ENCODE peak calls at places on chromosome 9, in eight cellular contexts. F is GM23248; Z is effector memory CD4-positive, alpha-beta T cell; T is right atrium auricular region; M is Right ventricle myocardium superior; K is GM10248; C is ELR; B is Jurkat, Clone E6-1. Q is an unnamed sample.

GRCh38 chr9:5756633-5757032 is 76.3 kb downstream of the ERMP1 start:
- DNase-seq in F (no peak), Z (no peak), T (no peak), M (no peak), K (no peak), C (no peak), B (no peak), Q (no peak)

GRCh38 chr9:10062629-10063395 is 550.0 kb downstream of the PTPRD start:
- DNase-seq in F (peak), Z (no peak), T (no peak), M (no peak), K (no peak), C (no peak), B (no peak), Q (no peak)

GRCh38 chr9:16315720-16316119 is 554.8 kb downstream of the BNC2 start:
- DNase-seq in F (no peak), Z (no peak), T (peak), M (no peak), K (no peak), C (no peak), B (no peak), Q (no peak)

GRCh38 chr9:99105152-99106043 is 485 bp downstream of the TGFBR1 start:
- DNase-seq in F (peak), Z (peak), T (peak), M (peak), K (peak), C (peak), B (no peak), Q (peak)

GRCh38 chr9:88949961-88950340 is 41.3 kb upstream of the S1PR3 start:
- DNase-seq in F (peak), Z (no peak), T (no peak), M (no peak), K (no peak), C (peak), B (no peak), Q (no peak)

GRCh38 chr9:124000161-124000783 is 11.3 kb upstream of the LHX2 start:
- DNase-seq in F (no peak), Z (no peak), T (no peak), M (no peak), K (no peak), C (no peak), B (no peak), Q (no peak)

GRCh38 chr9:6902423-6902822 is 144.7 kb downstream of the KDM4C start:
- DNase-seq in F (peak), Z (no peak), T (no peak), M (no peak), K (no peak), C (peak), B (no peak), Q (no peak)

GRCh38 chr9:111348821-111349271 is 18.8 kb upstream of the OR2K2 start:
- DNase-seq in F (no peak), Z (no peak), T (no peak), M (no peak), K (no peak), C (no peak), B (no peak), Q (no peak)

GRCh38 chr9:78127271-78128225 is 95.9 kb upstream of the GNAQ start:
- DNase-seq in F (no peak), Z (no peak), T (no peak), M (no peak), K (no peak), C (no peak), B (no peak), Q (no peak)

GRCh38 chr9:123738664-123739063 is 191.3 kb downstream of the DENND1A start:
- DNase-seq in F (no peak), Z (no peak), T (no peak), M (no peak), K (no peak), C (no peak), B (no peak), Q (no peak)

GRCh38 chr9:113154471-113154870 is 3.7 kb downstream of the SLC31A2 start:
- DNase-seq in F (peak), Z (no peak), T (no peak), M (no peak), K (no peak), C (peak), B (no peak), Q (no peak)

GRCh38 chr9:7212101-7212500 is 454.3 kb downstream of the KDM4C start:
- DNase-seq in F (peak), Z (no peak), T (no peak), M (no peak), K (no peak), C (peak), B (no peak), Q (no peak)

GRCh38 chr9:78857371-78858225 is 560.7 kb downstream of the PSAT1 start:
- DNase-seq in F (no peak), Z (no peak), T (no peak), M (no peak), K (no peak), C (no peak), B (no peak), Q (no peak)

GRCh38 chr9:125169889-125170288 is 19.7 kb downstream of the PPP6C start:
- DNase-seq in F (no peak), Z (no peak), T (no peak), M (no peak), K (no peak), C (no peak), B (no peak), Q (no peak)

GRCh38 chr9:130587921-130588320 is 8.5 kb downstream of the FUBP3 start:
- DNase-seq in F (no peak), Z (no peak), T (no peak), M (no peak), K (no peak), C (no peak), B (no peak), Q (no peak)

GRCh38 chr9:137350696-137351584 is 48.9 kb upstream of the NRARP start:
- DNase-seq in F (no peak), Z (no peak), T (no peak), M (no peak), K (peak), C (no peak), B (no peak), Q (no peak)

GRCh38 chr9:14935099-14935710 is 25.0 kb upstream of the FREM1 start:
- DNase-seq in F (no peak), Z (no peak), T (no peak), M (no peak), K (no peak), C (no peak), B (no peak), Q (no peak)

GRCh38 chr9:87071473-87071872 is 124.2 kb upstream of the GAS1 start:
- DNase-seq in F (no peak), Z (no peak), T (no peak), M (no peak), K (no peak), C (no peak), B (no peak), Q (no peak)

GRCh38 chr9:130988905-130989304 is 20.1 kb upstream of the LAMC3 start:
- DNase-seq in F (no peak), Z (no peak), T (no peak), M (no peak), K (no peak), C (no peak), B (no peak), Q (no peak)

GRCh38 chr9:92402359-92402758 is 2.0 kb downstream of the OGN start:
- DNase-seq in F (no peak), Z (no peak), T (no peak), M (no peak), K (no peak), C (no peak), B (peak), Q (no peak)

GRCh38 chr9:75754090-75754489 is 136.4 kb upstream of the PCSK5 start:
- DNase-seq in F (no peak), Z (no peak), T (no peak), M (peak), K (no peak), C (no peak), B (no peak), Q (no peak)

GRCh38 chr9:121844090-121844489 is 192.7 kb downstream of the DAB2IP start:
- DNase-seq in F (no peak), Z (no peak), T (no peak), M (no peak), K (no peak), C (no peak), B (no peak), Q (no peak)

GRCh38 chr9:134933076-134933659 is 15.5 kb upstream of the FCN1 start:
- DNase-seq in F (no peak), Z (no peak), T (no peak), M (peak), K (no peak), C (no peak), B (no peak), Q (no peak)

GRCh38 chr9:91817493-91818225 is 132.4 kb downstream of the ROR2 start:
- DNase-seq in F (peak), Z (no peak), T (no peak), M (no peak), K (no peak), C (peak), B (no peak), Q (no peak)

GRCh38 chr9:133461975-133462374 is 2.2 kb downstream of the CACFD1 start:
- DNase-seq in F (no peak), Z (no peak), T (no peak), M (no peak), K (no peak), C (no peak), B (no peak), Q (no peak)

GRCh38 chr9:115855458-115856133 is 298.0 kb upstream of the PAPPA start:
- DNase-seq in F (peak), Z (no peak), T (no peak), M (no peak), K (no peak), C (peak), B (no peak), Q (no peak)

GRCh38 chr9:110126986-110127864 is 80.7 kb downstream of the C9orf152 start:
- DNase-seq in F (no peak), Z (no peak), T (peak), M (peak), K (no peak), C (no peak), B (no peak), Q (no peak)

GRCh38 chr9:84404095-84404686 is 63.6 kb upstream of the SLC28A3 start:
- DNase-seq in F (peak), Z (no peak), T (no peak), M (no peak), K (peak), C (no peak), B (no peak), Q (no peak)

GRCh38 chr9:111986035-111986556 is 89.5 kb downstream of the UGCG start:
- DNase-seq in F (no peak), Z (no peak), T (no peak), M (no peak), K (no peak), C (no peak), B (no peak), Q (no peak)

GRCh38 chr9:136370687-136371530 is 2.6 kb downstream of the CARD9 start:
- DNase-seq in F (peak), Z (no peak), T (no peak), M (no peak), K (no peak), C (peak), B (no peak), Q (no peak)

Q was measured in activated T-helper 9 cell treated with anti-CD3 and anti-CD28 coated beads, Interleukin-2, amount 50 U/mL, for 16 hours.